ENCODE peak calls at places on chromosomes 6 and 20, in ten cellular contexts. O is kidney; A is ovary; V is foreskin keratinocyte; T is psoas muscle; R is AG04450; E is heart left ventricle; G is prostate gland; Q is AG09319; L is CD8-positive, alpha-beta T cell. P is an unnamed sample.

GRCh38 chr6:163427498-163428254 is 13.2 kb downstream of the QKI start:
- DNase-seq in O (no peak), A (no peak), V (no peak), T (no peak), R (peak; percentile 44), E (no peak), G (no peak), Q (peak; percentile 43), L (no peak), P (no peak)

GRCh38 chr20:14055127-14055742 is 59.9 kb downstream of the MACROD2 start:
- DNase-seq in O (no peak), A (no peak), V (no peak), T (no peak), R (peak; percentile 20), E (no peak), G (peak; percentile 55), Q (peak; percentile 47), L (no peak), P (no peak)

GRCh38 chr20:22921595-22922421 is 113.3 kb upstream of the SSTR4 start:
- DNase-seq in O (peak; percentile 76), A (no peak), V (peak; percentile 59), T (no peak), R (no peak), E (no peak), G (no peak), Q (peak; percentile 66), L (no peak), P (no peak)

GRCh38 chr6:130969807-130970491 is 93.1 kb downstream of the EPB41L2 start:
- DNase-seq in O (no peak), A (peak; percentile 37), V (no peak), T (peak; percentile 66), R (no peak), E (peak; percentile 53), G (no peak), Q (no peak), L (no peak), P (no peak)

GRCh38 chr6:89489078-89489477 is 56.1 kb downstream of the ANKRD6 start:
- DNase-seq in O (no peak), A (no peak), V (no peak), T (no peak), R (no peak), E (no peak), G (no peak), Q (no peak), L (no peak), P (no peak)

GRCh38 chr6:31004285-31004684 is 6.0 kb upstream of the MUC22 start:
- DNase-seq in O (no peak), A (no peak), V (peak; percentile 63), T (no peak), R (no peak), E (no peak), G (no peak), Q (no peak), L (no peak), P (no peak)

GRCh38 chr6:82072771-82073170 is 174.8 kb downstream of the IBTK start:
- DNase-seq in O (no peak), A (no peak), V (peak; percentile 10), T (no peak), R (peak; percentile 24), E (no peak), G (no peak), Q (no peak), L (no peak), P (no peak)

GRCh38 chr6:128806274-128806673 is 76.7 kb upstream of the LAMA2 start:
- DNase-seq in O (no peak), A (no peak), V (peak; percentile 7), T (no peak), R (no peak), E (no peak), G (no peak), Q (no peak), L (no peak), P (no peak)

GRCh38 chr20:38383147-38383546 is 36.9 kb downstream of the LBP start:
- DNase-seq in O (no peak), A (no peak), V (no peak), T (no peak), R (no peak), E (no peak), G (no peak), Q (no peak), L (no peak), P (no peak)

GRCh38 chr20:38386852-38387251 is 40.6 kb downstream of the LBP start:
- DNase-seq in O (no peak), A (no peak), V (no peak), T (no peak), R (no peak), E (no peak), G (no peak), Q (no peak), L (no peak), P (no peak)

GRCh38 chr20:38392356-38392755 is 42.8 kb downstream of the SNHG17 start:
- DNase-seq in O (no peak), A (no peak), V (no peak), T (no peak), R (no peak), E (no peak), G (no peak), Q (no peak), L (no peak), P (no peak)

GRCh38 chr20:38386004-38386403 is 39.7 kb downstream of the LBP start:
- DNase-seq in O (no peak), A (no peak), V (no peak), T (no peak), R (no peak), E (no peak), G (no peak), Q (no peak), L (no peak), P (no peak)

GRCh38 chr20:38387953-38388352 is 41.7 kb downstream of the LBP start:
- DNase-seq in O (no peak), A (no peak), V (no peak), T (no peak), R (no peak), E (no peak), G (no peak), Q (no peak), L (no peak), P (no peak)
- TF ChIP-seq CTCF in O (no peak), A (no peak), V (peak; percentile 24), T (no peak), R (no peak), E (no peak), G (no peak), Q (peak; percentile 2), L (no peak), P (no peak)

GRCh38 chr6:35262596-35262995 is 3.1 kb downstream of the ZNF76 start:
- DNase-seq in O (no peak), A (no peak), V (no peak), T (no peak), R (no peak), E (no peak), G (no peak), Q (no peak), L (no peak), P (no peak)

GRCh38 chr6:35258858-35259193 is 709 bp upstream of the ZNF76 start:
- DNase-seq in O (no peak), A (no peak), V (no peak), T (no peak), R (no peak), E (no peak), G (no peak), Q (no peak), L (peak; percentile 21), P (no peak)

GRCh38 chr6:35259194-35259945 is at the start of gene ZNF76:
- DNase-seq in O (peak; percentile 99), A (peak; percentile 99), V (peak; percentile 91), T (peak; percentile 99), R (peak; percentile 91), E (peak; percentile 99), G (peak; percentile 97), Q (peak; percentile 92), L (peak; percentile 88), P (peak; percentile 89)

GRCh38 chr6:35259946-35260626 is 551 bp downstream of the ZNF76 start:
- DNase-seq in O (peak; percentile 94), A (peak; percentile 84), V (peak; percentile 46), T (peak; percentile 85), R (no peak), E (peak; percentile 81), G (peak; percentile 36), Q (no peak), L (peak; percentile 53), P (peak; percentile 68)

GRCh38 chr6:35260642-35261570 is 1.4 kb downstream of the ZNF76 start:
- DNase-seq in O (no peak), A (no peak), V (no peak), T (no peak), R (no peak), E (no peak), G (no peak), Q (no peak), L (no peak), P (no peak)
- TF ChIP-seq CTCF in O (no peak), A (no peak), V (no peak), T (no peak), R (no peak), E (no peak), G (no peak), Q (no peak), L (no peak), P (no peak)

DNA sequence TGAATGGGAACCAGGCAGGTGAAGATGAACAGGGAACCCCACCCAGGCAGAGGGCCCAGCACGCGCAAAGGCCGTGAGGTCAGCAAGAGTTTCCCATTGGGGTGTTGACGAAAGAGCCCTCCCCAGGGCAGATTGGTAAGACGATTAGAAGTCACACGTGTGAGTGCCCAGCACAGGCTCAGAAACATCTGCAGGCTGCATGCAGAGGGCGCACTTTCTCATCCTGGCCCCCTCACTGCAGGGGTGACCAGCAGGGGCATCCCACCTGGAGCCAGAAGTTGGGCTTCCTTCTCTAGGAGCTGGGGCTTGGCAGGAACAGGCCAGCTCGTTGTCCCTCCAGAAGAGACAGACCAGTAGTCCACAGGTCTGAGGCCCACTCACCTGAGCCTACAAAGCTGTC is 38.4 kb downstream of the VSTM2L start:
- DNase-seq in O (no peak), A (no peak), V (no peak), T (no peak), R (no peak), E (no peak), G (no peak), Q (no peak), L (no peak), P (no peak)
- TF ChIP-seq CTCF in O (no peak), A (no peak), V (no peak), T (no peak), R (peak; percentile 28), E (no peak), G (no peak), Q (no peak), L (no peak), P (no peak)

GRCh38 chr20:62246431-62246830 is 8.1 kb downstream of the OSBPL2 start:
- DNase-seq in O (no peak), A (no peak), V (no peak), T (no peak), R (no peak), E (no peak), G (no peak), Q (no peak), L (no peak), P (no peak)

GRCh38 chr20:62248890-62249560 is 10.7 kb downstream of the OSBPL2 start:
- DNase-seq in O (no peak), A (no peak), V (no peak), T (no peak), R (no peak), E (no peak), G (no peak), Q (no peak), L (no peak), P (no peak)

GRCh38 chr20:62245911-62246280 is 7.6 kb downstream of the OSBPL2 start:
- DNase-seq in O (no peak), A (no peak), V (no peak), T (no peak), R (no peak), E (no peak), G (no peak), Q (no peak), L (no peak), P (no peak)

GRCh38 chr20:62244644-62245108 is 6.4 kb downstream of the OSBPL2 start:
- DNase-seq in O (no peak), A (no peak), V (no peak), T (no peak), R (no peak), E (no peak), G (no peak), Q (no peak), L (no peak), P (no peak)

GRCh38 chr20:62246872-62247652 is 8.7 kb downstream of the OSBPL2 start:
- DNase-seq in O (peak; percentile 70), A (no peak), V (no peak), T (peak; percentile 87), R (no peak), E (peak; percentile 74), G (no peak), Q (no peak), L (no peak), P (no peak)
- TF ChIP-seq CTCF in O (no peak), A (no peak), V (no peak), T (no peak), R (no peak), E (no peak), G (no peak), Q (no peak), L (no peak), P (no peak)